ENCODE peak calls at places on chromosomes 1 and 21, in nine cellular contexts. A, V, C, N, Y, D, O, Z and Q are unnamed samples. For H3K27me3, the result is how much of the 10 kb centered on the place peaks cover.

GRCh38 chr1:13703558-13704485 is 3.8 kb downstream of the PRDM2 start:
- DNase-seq in D (no peak), Y (no peak), Z (no peak), C (no peak), V (no peak), N (no peak), O (no peak), A (no peak), Q (no peak)

GRCh38 chr1:178628637-178629548 is 96.2 kb upstream of the RALGPS2 start:
- DNase-seq in C (peak), Y (peak), Z (no peak), N (no peak), O (no peak), A (peak), D (no peak), V (peak), Q (no peak)

GRCh38 chr1:41379741-41380130 is 18.5 kb downstream of the FOXO6 start:
- DNase-seq in V (no peak), C (no peak), O (no peak), N (no peak), Z (no peak), A (no peak), D (no peak), Y (no peak), Q (no peak)

GRCh38 chr21:42156690-42157605 is 62.0 kb upstream of the ABCG1 start:
- DNase-seq in D (peak), A (no peak), C (no peak), Z (no peak), O (no peak), V (no peak), N (no peak), Y (no peak), Q (no peak)

GRCh38 chr1:226574591-226575435 is 26.2 kb downstream of the STUM start:
- DNase-seq in A (no peak), O (no peak), Y (no peak), D (no peak), Z (no peak), C (no peak), N (no peak), V (no peak), Q (no peak)

GRCh38 chr1:50620680-50621329 is 197.6 kb upstream of the DMRTA2 start:
- DNase-seq in C (no peak), V (no peak), Y (peak), A (no peak), D (peak), O (peak), Z (no peak), N (no peak), Q (peak)

GRCh38 chr1:55534565-55535091 is 319.5 kb upstream of the USP24 start:
- DNase-seq in A (no peak), V (no peak), D (no peak), N (no peak), Y (no peak), C (no peak), Z (no peak), O (no peak), Q (no peak)

GRCh38 chr1:51506537-51506936 is 12.5 kb downstream of the EPS15 start:
- DNase-seq in C (peak), N (no peak), V (no peak), A (peak), Y (peak), D (peak), Z (no peak), O (no peak), Q (no peak)

GRCh38 chr1:227318852-227319607 is 738 bp upstream of the CDC42BPA start:
- DNase-seq in Z (peak), V (peak), C (no peak), O (peak), N (no peak), D (peak), Y (peak), A (peak), Q (no peak)

GRCh38 chr1:159067699-159068621 is 8.6 kb downstream of the AIM2 start:
- DNase-seq in Y (no peak), N (no peak), A (no peak), O (no peak), Z (no peak), V (no peak), D (no peak), C (no peak), Q (no peak)

GRCh38 chr1:78833491-78833890 is 173.0 kb downstream of the ADGRL4 start:
- DNase-seq in D (no peak), V (no peak), O (no peak), C (no peak), Y (peak), Z (no peak), N (no peak), A (no peak), Q (peak)

GRCh38 chr21:31252611-31253010 is 91.5 kb downstream of the TIAM1 start:
- DNase-seq in C (no peak), V (no peak), Y (no peak), O (no peak), A (no peak), N (no peak), Z (no peak), D (no peak), Q (no peak)

GRCh38 chr1:212698467-212699103 is 1.1 kb downstream of the BATF3 start:
- DNase-seq in V (no peak), O (peak), A (no peak), Y (no peak), N (no peak), Z (no peak), D (no peak), C (no peak), Q (no peak)

GRCh38 chr1:46523556-46524443 is 27.6 kb downstream of the KNCN start:
- DNase-seq in V (peak), N (no peak), A (no peak), O (no peak), Z (no peak), Y (no peak), C (no peak), D (no peak), Q (no peak)

GRCh38 chr1:233293556-233294446 is 1.7 kb downstream of the PCNX2 start:
- DNase-seq in A (no peak), C (no peak), Z (no peak), V (no peak), N (no peak), D (no peak), Y (peak), O (no peak), Q (no peak)

GRCh38 chr21:38809170-38809878 is 3.6 kb downstream of the ETS2 start:
- DNase-seq in A (no peak), Y (no peak), Z (no peak), V (no peak), O (peak), D (no peak), C (no peak), N (no peak), Q (no peak)

GRCh38 chr1:8423134-8423701 is 105.3 kb downstream of the SLC45A1 start:
- DNase-seq in C (no peak), Y (no peak), O (no peak), V (peak), D (peak), Z (peak), N (peak), A (peak), Q (no peak)

GRCh38 chr21:42102063-42102462 is 30.9 kb downstream of the UMODL1 start:
- DNase-seq in A (no peak), O (peak), Y (peak), N (no peak), C (no peak), D (no peak), Z (no peak), V (no peak), Q (peak)

GRCh38 chr1:222557574-222557973 is 9.7 kb upstream of the HHIPL2 start:
- DNase-seq in O (no peak), Z (no peak), N (no peak), D (no peak), V (no peak), C (no peak), A (no peak), Y (no peak), Q (no peak)

GRCh38 chr1:39901486-39902120 is at the start of gene MYCL:
- DNase-seq in V (peak), C (no peak), A (peak), D (peak), O (peak), N (peak), Z (peak), Y (peak), Q (no peak)

GRCh38 chr1:81703736-81704463 is 96.8 kb upstream of the ADGRL2 start:
- DNase-seq in D (no peak), N (no peak), O (no peak), Y (peak), Z (no peak), V (no peak), A (no peak), C (no peak), Q (no peak)

GRCh38 chr1:91575909-91576519 is 75.4 kb downstream of the CDC7 start:
- DNase-seq in V (no peak), Y (no peak), C (no peak), N (no peak), Z (no peak), D (no peak), A (no peak), O (no peak), Q (no peak)

GRCh38 chr21:45911806-45912325 is 69.7 kb upstream of the COL6A1 start:
- DNase-seq in Z (no peak), O (no peak), Y (no peak), N (no peak), D (no peak), C (no peak), A (no peak), V (peak), Q (no peak)
- H3K27me3 ChIP-seq in Z (under half), O (under half), Y (under half), N (under half), D (under half), C (under half), A (under half), V (under half), Q (under half)

DNA sequence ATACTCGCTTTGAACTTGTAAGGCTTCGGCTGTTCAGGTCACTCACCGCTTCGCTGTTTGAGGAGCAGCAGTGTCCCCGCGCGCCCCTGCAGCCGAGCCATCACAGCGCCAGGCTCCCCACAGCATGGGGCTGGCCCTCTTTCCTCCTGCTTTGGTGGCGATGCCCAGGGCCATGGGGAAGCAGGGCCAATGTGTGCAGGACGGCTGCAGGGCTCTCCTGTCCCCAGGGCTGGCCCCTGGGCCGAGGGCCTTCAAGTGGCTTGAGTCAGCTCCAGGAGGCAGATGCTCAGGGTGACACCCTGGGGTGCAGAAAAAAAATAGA is 38.5 kb upstream of the TRAPPC10 start:
- DNase-seq in O (no peak), A (no peak), D (no peak), N (no peak), C (no peak), V (peak), Y (no peak), Z (no peak), Q (no peak)
- H3K4me3 ChIP-seq in O (no peak), A (no peak), D (no peak), N (no peak), C (no peak), V (no peak), Y (no peak), Z (no peak), Q (no peak)

GRCh38 chr1:160221089-160221488 is 15.9 kb downstream of the PEA15 start:
- DNase-seq in O (no peak), Y (no peak), N (no peak), C (no peak), A (no peak), V (no peak), D (no peak), Z (no peak), Q (no peak)

GRCh38 chr1:160217466-160218165 is 12.4 kb downstream of the PEA15 start:
- DNase-seq in V (no peak), O (peak), Y (peak), C (no peak), D (peak), A (no peak), N (no peak), Z (no peak), Q (no peak)

GRCh38 chr1:160222521-160222920 is 17.3 kb downstream of the PEA15 start:
- DNase-seq in Y (peak), D (no peak), V (no peak), O (no peak), N (no peak), C (no peak), A (no peak), Z (no peak), Q (no peak)

GRCh38 chr1:160220301-160220700 is 15.1 kb downstream of the PEA15 start:
- DNase-seq in Y (no peak), D (no peak), C (no peak), A (no peak), Z (no peak), N (no peak), V (no peak), O (no peak), Q (no peak)

DNA sequence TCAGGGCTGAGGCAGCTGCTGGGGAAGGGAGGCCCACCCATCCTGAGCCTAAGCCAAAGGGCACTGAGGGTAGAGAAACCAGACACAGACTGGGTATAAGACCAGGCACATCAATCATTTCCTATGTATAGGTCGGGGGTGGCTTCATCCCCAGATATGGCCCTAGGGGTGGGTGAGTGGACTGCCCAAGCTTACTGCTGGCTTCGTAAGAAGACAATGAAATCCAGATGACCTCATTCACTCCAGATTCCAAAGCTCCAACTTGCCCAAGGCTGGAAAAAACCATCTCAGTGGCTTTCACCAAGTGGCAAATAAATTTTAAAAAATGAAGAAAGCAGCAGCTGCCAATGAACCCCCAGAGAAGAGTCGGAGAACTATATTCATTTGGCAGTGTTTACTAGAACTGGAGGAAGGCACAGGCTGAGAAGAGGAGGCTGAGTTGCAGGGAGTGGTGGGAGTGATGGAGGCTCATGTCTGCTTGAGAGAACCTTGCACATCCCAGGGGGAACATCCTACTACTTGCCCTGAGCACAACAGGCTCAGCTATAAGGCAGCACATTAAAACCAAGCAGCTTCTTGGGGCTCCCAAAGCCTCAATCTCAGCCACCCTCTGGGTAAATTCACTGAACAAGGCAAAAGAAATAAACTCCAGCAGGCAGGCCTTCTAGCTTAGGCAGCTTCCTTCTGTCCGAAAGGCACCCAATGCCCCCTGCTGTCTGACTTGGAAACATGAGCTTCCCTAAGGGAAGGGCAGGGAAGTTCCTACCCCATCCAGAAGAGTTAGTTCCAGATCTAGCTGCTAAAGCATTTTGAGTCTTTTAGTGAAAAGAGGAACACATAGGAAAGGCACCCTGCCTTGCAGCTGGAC is 14.1 kb downstream of the PEA15 start:
- DNase-seq in O (peak), Z (peak), C (peak), N (no peak), Y (peak), A (no peak), D (peak), V (no peak), Q (peak)
- TF ChIP-seq CTCF in O (peak), Z (peak), C (peak), N (no peak), Y (peak), A (peak), D (peak), V (peak), Q (peak)

GRCh38 chr1:31012210-31012924 is 53.1 kb downstream of the PUM1 start:
- DNase-seq in A (no peak), O (no peak), D (no peak), V (no peak), Z (no peak), N (no peak), C (no peak), Y (no peak), Q (no peak)
- H3K27me3 ChIP-seq in A (under half), O (under half), D (under half), V (under half), Z (under half), N (under half), C (under half), Y (under half), Q (under half)